ENCODE peak calls at places on chromosome 2, in seven cellular contexts. D, S, R, K, L, T and B are unnamed samples.

GRCh38 chr2:72827999-72828646 is 2.3 kb upstream of the EXOC6B start:
- DNase-seq in D (no peak), S (no peak), R (no peak), K (peak; percentile 98), L (peak; percentile 36), T (no peak), B (no peak)

GRCh38 chr2:197191177-197191947 is 119.2 kb downstream of the ANKRD44 start:
- DNase-seq in D (no peak), S (no peak), R (no peak), K (peak; percentile 44), L (no peak), T (no peak), B (no peak)

GRCh38 chr2:52238782-52239181 is 1206.8 kb upstream of the NRXN1 start:
- DNase-seq in D (no peak), S (no peak), R (no peak), K (no peak), L (no peak), T (no peak), B (no peak)

GRCh38 chr2:39377226-39377939 is 59.7 kb downstream of the MAP4K3 start:
- DNase-seq in D (no peak), S (no peak), R (no peak), K (no peak), L (no peak), T (no peak), B (no peak)

GRCh38 chr2:235940330-235940729 is 227.9 kb downstream of the GBX2 start:
- DNase-seq in D (no peak), S (no peak), R (no peak), K (no peak), L (peak; percentile 99), T (peak; percentile 58), B (peak; percentile 54)

GRCh38 chr2:189116059-189116458 is 63.5 kb downstream of the COL5A2 start:
- DNase-seq in D (no peak), S (no peak), R (no peak), K (no peak), L (no peak), T (no peak), B (no peak)

GRCh38 chr2:62871506-62871905 is 166.0 kb downstream of the EHBP1 start:
- DNase-seq in D (no peak), S (no peak), R (no peak), K (peak; percentile 36), L (no peak), T (no peak), B (no peak)

GRCh38 chr2:1609040-1609439 is 135.3 kb downstream of the PXDN start:
- DNase-seq in D (no peak), S (no peak), R (no peak), K (no peak), L (no peak), T (no peak), B (no peak)

GRCh38 chr2:205883026-205883425 is 200.7 kb downstream of the NRP2 start:
- DNase-seq in D (no peak), S (no peak), R (no peak), K (no peak), L (no peak), T (no peak), B (no peak)

GRCh38 chr2:166361351-166362153 is 14.2 kb downstream of the SCN9A start:
- DNase-seq in D (no peak), S (no peak), R (no peak), K (no peak), L (peak; percentile 29), T (no peak), B (no peak)

GRCh38 chr2:236712304-236712703 is 142.7 kb downstream of the ACKR3 start:
- DNase-seq in D (no peak), S (no peak), R (no peak), K (no peak), L (no peak), T (no peak), B (no peak)

GRCh38 chr2:222025891-222026271 is 272.9 kb downstream of the PAX3 start:
- DNase-seq in D (no peak), S (no peak), R (no peak), K (no peak), L (no peak), T (no peak), B (no peak)

GRCh38 chr2:201450910-201451329 is 338 bp downstream of the TRAK2 start:
- DNase-seq in D (no peak), S (no peak), R (no peak), K (no peak), L (no peak), T (no peak), B (no peak)

GRCh38 chr2:180122874-180123273 is 115.8 kb upstream of the CWC22 start:
- DNase-seq in D (no peak), S (no peak), R (no peak), K (peak; percentile 53), L (peak; percentile 77), T (no peak), B (no peak)

GRCh38 chr2:231701456-231702373 is 6.6 kb upstream of the PTMA start:
- DNase-seq in D (no peak), S (peak; percentile 99), R (no peak), K (no peak), L (no peak), T (no peak), B (no peak)

GRCh38 chr2:69017080-69017479 is 4.1 kb downstream of the ANTXR1 start:
- DNase-seq in D (no peak), S (no peak), R (no peak), K (no peak), L (peak; percentile 26), T (no peak), B (no peak)

GRCh38 chr2:142435847-142436246 is 305.0 kb upstream of the LRP1B start:
- DNase-seq in D (no peak), S (no peak), R (no peak), K (no peak), L (no peak), T (no peak), B (no peak)

GRCh38 chr2:146147448-146148012 is 1627.6 kb upstream of the ZEB2 start:
- DNase-seq in D (no peak), S (no peak), R (no peak), K (no peak), L (no peak), T (no peak), B (no peak)

GRCh38 chr2:119713819-119714490 is 35.0 kb downstream of the TMEM177 start:
- DNase-seq in D (no peak), S (peak; percentile 95), R (no peak), K (no peak), L (peak; percentile 7), T (peak; percentile 49), B (no peak)

GRCh38 chr2:3168230-3168891 is 209.3 kb downstream of the EIPR1 start:
- DNase-seq in D (no peak), S (peak; percentile 24), R (no peak), K (no peak), L (peak; percentile 53), T (peak; percentile 57), B (peak; percentile 37)

GRCh38 chr2:113089907-113090306 is 22.1 kb downstream of the IL1F10 start:
- DNase-seq in D (no peak), S (no peak), R (no peak), K (no peak), L (no peak), T (no peak), B (no peak)

GRCh38 chr2:852168-852567 is 98.5 kb upstream of the SNTG2 start:
- DNase-seq in D (no peak), S (no peak), R (no peak), K (no peak), L (no peak), T (no peak), B (no peak)

GRCh38 chr2:231132126-231132525 is 7.3 kb upstream of the HTR2B start:
- DNase-seq in D (no peak), S (no peak), R (no peak), K (no peak), L (no peak), T (no peak), B (no peak)

GRCh38 chr2:233098615-233099014 is 38.5 kb downstream of the INPP5D start:
- DNase-seq in D (no peak), S (peak; percentile 25), R (no peak), K (peak; percentile 34), L (no peak), T (peak; percentile 76), B (no peak)

GRCh38 chr2:41934323-41935003 is 113.4 kb upstream of the PKDCC start:
- DNase-seq in D (no peak), S (no peak), R (no peak), K (no peak), L (peak; percentile 83), T (no peak), B (peak; percentile 40)

GRCh38 chr2:24016853-24017703 is 7.2 kb downstream of the MFSD2B start:
- DNase-seq in D (no peak), S (no peak), R (no peak), K (no peak), L (no peak), T (no peak), B (no peak)

GRCh38 chr2:60806988-60807681 is 51.1 kb downstream of the PAPOLG start:
- DNase-seq in D (no peak), S (peak; percentile 18), R (no peak), K (no peak), L (peak; percentile 81), T (peak; percentile 63), B (no peak)

DNA sequence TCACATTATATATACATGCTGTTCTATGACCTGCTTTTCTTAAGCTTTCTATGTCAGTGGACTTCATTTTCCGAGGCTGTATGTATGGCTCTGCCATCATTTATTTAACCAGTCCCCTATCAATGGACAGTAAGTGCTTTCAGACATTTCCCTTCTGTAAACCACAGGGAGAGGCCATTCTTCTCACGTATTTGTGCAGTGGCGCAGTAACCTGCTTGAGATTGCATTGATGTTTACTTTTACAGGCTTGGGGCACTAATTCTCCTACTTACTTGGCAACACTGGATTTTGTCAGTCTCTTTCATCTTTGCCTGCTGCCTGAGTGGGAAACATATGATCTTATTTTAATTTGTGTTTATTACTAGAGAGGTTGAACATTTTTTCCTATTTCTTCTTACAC is 52.1 kb downstream of the BOLA3 start:
- DNase-seq in D (no peak), S (no peak), R (no peak), K (no peak), L (no peak), T (no peak), B (no peak)
- H3K36me3 ChIP-seq in D (peaks cover 18% of the 10 kb centered on the region), S (peaks cover 35% of the 10 kb centered on the region), R (peaks cover 16% of the 10 kb centered on the region), K (peaks cover 11% of the 10 kb centered on the region), L (peaks cover 15% of the 10 kb centered on the region), T (no peaks in the 10 kb centered on the region), B (peaks cover 68% of the 10 kb centered on the region)

DNA sequence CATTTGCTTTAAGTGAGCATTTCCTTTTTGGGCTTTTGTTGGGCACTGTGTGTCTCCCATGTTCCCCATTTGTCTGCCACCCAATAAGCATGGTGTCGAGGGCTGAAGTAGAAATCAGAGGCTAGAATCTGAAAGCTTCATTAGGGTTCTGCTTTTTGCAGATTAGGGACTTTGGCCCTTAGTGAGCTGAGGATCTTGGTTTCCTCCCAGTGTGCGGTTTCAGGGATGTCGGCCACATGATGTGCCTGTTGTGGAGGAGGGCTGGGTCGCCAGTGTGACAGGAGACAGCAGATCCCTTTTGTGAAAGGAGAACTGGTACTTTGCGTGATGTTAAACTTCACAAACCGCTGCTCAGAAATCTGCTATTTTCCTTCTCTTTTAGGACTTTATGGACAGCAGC is 41.1 kb downstream of the PLEKHB2 start:
- DNase-seq in D (no peak), S (no peak), R (no peak), K (no peak), L (no peak), T (no peak), B (no peak)
- H3K36me3 ChIP-seq in D (peaks cover 11% of the 10 kb centered on the region), S (peaks cover 11% of the 10 kb centered on the region), R (no peaks in the 10 kb centered on the region), K (peaks cover 7% of the 10 kb centered on the region), L (peaks cover 31% of the 10 kb centered on the region), T (no peaks in the 10 kb centered on the region), B (peaks cover 85% of the 10 kb centered on the region)

GRCh38 chr2:9518780-9519179 is 36.9 kb downstream of the ADAM17 start:
- DNase-seq in D (no peak), S (no peak), R (no peak), K (no peak), L (no peak), T (no peak), B (no peak)
- H3K36me3 ChIP-seq in D (no peaks in the 10 kb centered on the region), S (peaks cover 9% of the 10 kb centered on the region), R (no peaks in the 10 kb centered on the region), K (peaks cover 49% of the 10 kb centered on the region), L (peaks cover 29% of the 10 kb centered on the region), T (no peaks in the 10 kb centered on the region), B (peaks cover 76% of the 10 kb centered on the region)

GRCh38 chr2:122680662-122681061 is 925.2 kb downstream of the TSN start:
- DNase-seq in D (no peak), S (no peak), R (no peak), K (peak; percentile 19), L (no peak), T (no peak), B (no peak)
- H3K36me3 ChIP-seq in D (no peaks in the 10 kb centered on the region), S (no peaks in the 10 kb centered on the region), R (no peaks in the 10 kb centered on the region), K (no peaks in the 10 kb centered on the region), L (no peaks in the 10 kb centered on the region), T (no peaks in the 10 kb centered on the region), B (no peaks in the 10 kb centered on the region)